ENCODE peak calls at places on chromosome 3, in eight cellular contexts. One of them, this sample, is unnamed.
A peak's percentile ranks its signal among the peaks of the same experiment; 100 is the strongest.

GRCh38 chr3:173725507-173725906 is 328.0 kb downstream of the NLGN1 start:
- DNase-seq in right lobe of liver: no peak
- DNase-seq in SK-N-SH: no peak
- DNase-seq in transverse colon: no peak
- DNase-seq in PC-3: peak; percentile 17
- DNase-seq in HCT116: no peak
- DNase-seq in right cardiac atrium: no peak
- DNase-seq in OCI-LY7: no peak
- DNase-seq in this sample: no peak

GRCh38 chr3:18501679-18502343 is 76.7 kb upstream of the SATB1 start:
- DNase-seq in right lobe of liver: no peak
- DNase-seq in SK-N-SH: no peak
- DNase-seq in transverse colon: no peak
- DNase-seq in PC-3: peak; percentile 71
- DNase-seq in HCT116: no peak
- DNase-seq in right cardiac atrium: no peak
- DNase-seq in OCI-LY7: no peak
- DNase-seq in this sample: no peak

GRCh38 chr3:26590919-26591318 is 31.7 kb upstream of the LRRC3B start:
- DNase-seq in right lobe of liver: no peak
- DNase-seq in SK-N-SH: no peak
- DNase-seq in transverse colon: no peak
- DNase-seq in PC-3: no peak
- DNase-seq in HCT116: no peak
- DNase-seq in right cardiac atrium: no peak
- DNase-seq in OCI-LY7: no peak
- DNase-seq in this sample: no peak

GRCh38 chr3:46943237-46944187 is 33.0 kb downstream of the CCDC12 start:
- DNase-seq in right lobe of liver: no peak
- DNase-seq in SK-N-SH: no peak
- DNase-seq in transverse colon: peak; percentile 69
- DNase-seq in PC-3: peak; percentile 83
- DNase-seq in HCT116: peak; percentile 68
- DNase-seq in right cardiac atrium: no peak
- DNase-seq in OCI-LY7: no peak
- DNase-seq in this sample: peak; percentile 74

GRCh38 chr3:46711305-46711704 is 6.4 kb downstream of the PRSS50 start:
- DNase-seq in right lobe of liver: no peak
- DNase-seq in SK-N-SH: no peak
- DNase-seq in transverse colon: no peak
- DNase-seq in PC-3: no peak
- DNase-seq in HCT116: no peak
- DNase-seq in right cardiac atrium: no peak
- DNase-seq in OCI-LY7: no peak
- DNase-seq in this sample: no peak

GRCh38 chr3:113231827-113232253 is 20.5 kb downstream of the BOC start:
- DNase-seq in right lobe of liver: no peak
- DNase-seq in SK-N-SH: no peak
- DNase-seq in transverse colon: no peak
- DNase-seq in PC-3: peak; percentile 95
- DNase-seq in HCT116: peak; percentile 50
- DNase-seq in right cardiac atrium: no peak
- DNase-seq in OCI-LY7: no peak
- DNase-seq in this sample: no peak

GRCh38 chr3:51390600-51391074 is 448 bp upstream of the RBM15B start:
- DNase-seq in right lobe of liver: no peak
- DNase-seq in SK-N-SH: no peak
- DNase-seq in transverse colon: no peak
- DNase-seq in PC-3: no peak
- DNase-seq in HCT116: no peak
- DNase-seq in right cardiac atrium: no peak
- DNase-seq in OCI-LY7: no peak
- DNase-seq in this sample: peak; percentile 35

GRCh38 chr3:35067750-35068149 is 571.6 kb upstream of the ARPP21 start:
- DNase-seq in right lobe of liver: no peak
- DNase-seq in SK-N-SH: no peak
- DNase-seq in transverse colon: no peak
- DNase-seq in PC-3: no peak
- DNase-seq in HCT116: no peak
- DNase-seq in right cardiac atrium: no peak
- DNase-seq in OCI-LY7: peak; percentile 4
- DNase-seq in this sample: no peak

GRCh38 chr3:55200916-55201315 is 273.1 kb upstream of the LRTM1 start:
- DNase-seq in right lobe of liver: no peak
- DNase-seq in SK-N-SH: no peak
- DNase-seq in transverse colon: no peak
- DNase-seq in PC-3: no peak
- DNase-seq in HCT116: no peak
- DNase-seq in right cardiac atrium: no peak
- DNase-seq in OCI-LY7: peak; percentile 20
- DNase-seq in this sample: no peak

GRCh38 chr3:40843851-40844548 is 319.2 kb downstream of the ZNF621 start:
- DNase-seq in right lobe of liver: no peak
- DNase-seq in SK-N-SH: peak; percentile 5
- DNase-seq in transverse colon: no peak
- DNase-seq in PC-3: peak; percentile 67
- DNase-seq in HCT116: no peak
- DNase-seq in right cardiac atrium: no peak
- DNase-seq in OCI-LY7: no peak
- DNase-seq in this sample: no peak

GRCh38 chr3:19471147-19471546 is 322.8 kb downstream of the KCNH8 start:
- DNase-seq in right lobe of liver: no peak
- DNase-seq in SK-N-SH: no peak
- DNase-seq in transverse colon: no peak
- DNase-seq in PC-3: no peak
- DNase-seq in HCT116: no peak
- DNase-seq in right cardiac atrium: no peak
- DNase-seq in OCI-LY7: no peak
- DNase-seq in this sample: no peak

GRCh38 chr3:36993326-36994283 is at the start of gene MLH1:
- DNase-seq in right lobe of liver: peak; percentile 95
- DNase-seq in SK-N-SH: peak; percentile 84
- DNase-seq in transverse colon: peak; percentile 100
- DNase-seq in PC-3: peak; percentile 100
- DNase-seq in HCT116: peak; percentile 100
- DNase-seq in right cardiac atrium: peak; percentile 96
- DNase-seq in OCI-LY7: peak; percentile 100
- DNase-seq in this sample: peak; percentile 92

GRCh38 chr3:159672728-159673471 is 315.7 kb upstream of the IL12A start:
- DNase-seq in right lobe of liver: no peak
- DNase-seq in SK-N-SH: no peak
- DNase-seq in transverse colon: no peak
- DNase-seq in PC-3: peak; percentile 30
- DNase-seq in HCT116: no peak
- DNase-seq in right cardiac atrium: no peak
- DNase-seq in OCI-LY7: no peak
- DNase-seq in this sample: no peak

GRCh38 chr3:187975571-187976360 is 178.2 kb upstream of the LPP start:
- DNase-seq in right lobe of liver: no peak
- DNase-seq in SK-N-SH: no peak
- DNase-seq in transverse colon: no peak
- DNase-seq in PC-3: no peak
- DNase-seq in HCT116: peak; percentile 4
- DNase-seq in right cardiac atrium: no peak
- DNase-seq in OCI-LY7: peak; percentile 73
- DNase-seq in this sample: no peak

GRCh38 chr3:48406443-48407431 is 23.1 kb downstream of the PLXNB1 start:
- DNase-seq in right lobe of liver: peak; percentile 5
- DNase-seq in SK-N-SH: peak; percentile 9
- DNase-seq in transverse colon: no peak
- DNase-seq in PC-3: no peak
- DNase-seq in HCT116: no peak
- DNase-seq in right cardiac atrium: no peak
- DNase-seq in OCI-LY7: no peak
- DNase-seq in this sample: no peak

GRCh38 chr3:187063286-187064081 is 75.8 kb downstream of the RPL39L start:
- DNase-seq in right lobe of liver: no peak
- DNase-seq in SK-N-SH: no peak
- DNase-seq in transverse colon: no peak
- DNase-seq in PC-3: peak; percentile 92
- DNase-seq in HCT116: no peak
- DNase-seq in right cardiac atrium: no peak
- DNase-seq in OCI-LY7: peak; percentile 56
- DNase-seq in this sample: peak; percentile 70

GRCh38 chr3:50227390-50228183 is 8.4 kb upstream of the GNAI2 start:
- DNase-seq in right lobe of liver: peak; percentile 95
- DNase-seq in SK-N-SH: peak; percentile 96
- DNase-seq in transverse colon: peak; percentile 94
- DNase-seq in PC-3: peak; percentile 98
- DNase-seq in HCT116: peak; percentile 95
- DNase-seq in right cardiac atrium: peak; percentile 92
- DNase-seq in OCI-LY7: peak; percentile 96
- DNase-seq in this sample: peak; percentile 96

DNA sequence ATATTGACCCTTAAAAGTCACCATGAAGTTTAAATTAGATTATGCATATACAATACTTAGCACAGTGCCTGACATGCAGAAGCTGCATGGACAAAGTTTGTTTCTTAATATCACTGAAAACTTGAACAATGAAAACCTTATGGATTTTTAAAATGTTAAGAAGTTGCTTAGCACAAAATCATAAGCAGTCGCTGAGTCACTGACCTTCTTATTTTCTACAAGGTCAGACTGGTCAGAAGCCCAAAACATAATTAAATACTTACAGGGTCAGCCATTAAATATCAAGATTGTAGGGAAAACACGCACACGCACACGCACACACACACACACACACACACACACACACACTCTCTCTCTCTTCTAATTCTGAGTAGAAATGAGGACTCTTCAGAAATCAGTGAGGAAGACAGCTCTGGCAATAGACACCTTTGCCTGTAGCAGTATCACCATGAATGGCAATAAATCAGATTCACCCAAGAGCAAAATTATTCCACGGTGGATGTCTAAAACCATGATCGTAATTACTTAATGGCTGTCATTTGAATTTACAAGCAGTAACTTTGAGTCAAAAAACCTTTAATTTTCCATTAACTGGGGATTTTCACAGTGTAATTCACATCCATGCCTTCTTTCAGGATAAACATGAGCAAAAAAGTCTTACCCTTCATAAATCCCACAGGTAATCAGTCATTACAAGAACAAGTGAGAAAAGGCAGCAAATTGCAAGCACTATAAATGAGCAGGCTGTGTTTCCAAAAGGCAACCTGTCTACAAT is 147.5 kb downstream of the OSBPL10 start:
- DNase-seq in right lobe of liver: no peak
- DNase-seq in SK-N-SH: no peak
- DNase-seq in transverse colon: no peak
- DNase-seq in PC-3: no peak
- DNase-seq in HCT116: no peak
- DNase-seq in right cardiac atrium: no peak
- DNase-seq in OCI-LY7: no peak
- DNase-seq in this sample: no peak
- H3K4me1 ChIP-seq in right lobe of liver: no peaks in the 10 kb centered on the region
- H3K4me1 ChIP-seq in SK-N-SH: peaks cover 3% of the 10 kb centered on the region
- H3K4me1 ChIP-seq in transverse colon: peaks cover 5% of the 10 kb centered on the region
- H3K4me1 ChIP-seq in PC-3: peaks cover 9% of the 10 kb centered on the region
- H3K4me1 ChIP-seq in HCT116: no peaks in the 10 kb centered on the region
- H3K4me1 ChIP-seq in right cardiac atrium: peaks cover 2% of the 10 kb centered on the region
- H3K4me1 ChIP-seq in OCI-LY7: no peaks in the 10 kb centered on the region
- H3K4me1 ChIP-seq in this sample: no peaks in the 10 kb centered on the region

GRCh38 chr3:67459131-67459530 is 195.3 kb downstream of the SUCLG2 start:
- DNase-seq in right lobe of liver: no peak
- DNase-seq in SK-N-SH: no peak
- DNase-seq in transverse colon: no peak
- DNase-seq in PC-3: no peak
- DNase-seq in HCT116: no peak
- DNase-seq in right cardiac atrium: no peak
- DNase-seq in OCI-LY7: no peak
- DNase-seq in this sample: no peak
- H3K9me3 ChIP-seq in right lobe of liver: no peaks in the 10 kb centered on the region
- H3K9me3 ChIP-seq in SK-N-SH: no peaks in the 10 kb centered on the region
- H3K9me3 ChIP-seq in transverse colon: no peaks in the 10 kb centered on the region
- H3K9me3 ChIP-seq in PC-3: no peaks in the 10 kb centered on the region
- H3K9me3 ChIP-seq in HCT116: no peaks in the 10 kb centered on the region
- H3K9me3 ChIP-seq in right cardiac atrium: no peaks in the 10 kb centered on the region
- H3K9me3 ChIP-seq in OCI-LY7: no peaks in the 10 kb centered on the region
- H3K9me3 ChIP-seq in this sample: no peaks in the 10 kb centered on the region

GRCh38 chr3:56788506-56788905 is 13.2 kb downstream of the ARHGEF3 start:
- DNase-seq in right lobe of liver: no peak
- DNase-seq in SK-N-SH: no peak
- DNase-seq in transverse colon: no peak
- DNase-seq in PC-3: no peak
- DNase-seq in HCT116: no peak
- DNase-seq in right cardiac atrium: no peak
- DNase-seq in OCI-LY7: no peak
- DNase-seq in this sample: no peak
- H3K4me1 ChIP-seq in right lobe of liver: no peaks in the 10 kb centered on the region
- H3K4me1 ChIP-seq in SK-N-SH: peaks cover 27% of the 10 kb centered on the region
- H3K4me1 ChIP-seq in transverse colon: peaks cover 10% of the 10 kb centered on the region
- H3K4me1 ChIP-seq in PC-3: peaks cover 12% of the 10 kb centered on the region
- H3K4me1 ChIP-seq in HCT116: peaks cover 11% of the 10 kb centered on the region
- H3K4me1 ChIP-seq in right cardiac atrium: peaks cover 31% of the 10 kb centered on the region
- H3K4me1 ChIP-seq in OCI-LY7: peaks cover 48% of the 10 kb centered on the region
- H3K4me1 ChIP-seq in this sample: peaks cover 60% of the 10 kb centered on the region

GRCh38 chr3:115671761-115672455 is 48.6 kb downstream of the GAP43 start:
- DNase-seq in right lobe of liver: no peak
- DNase-seq in SK-N-SH: no peak
- DNase-seq in transverse colon: no peak
- DNase-seq in PC-3: no peak
- DNase-seq in HCT116: no peak
- DNase-seq in right cardiac atrium: no peak
- DNase-seq in OCI-LY7: no peak
- DNase-seq in this sample: no peak

GRCh38 chr3:115667175-115668065 is 44.1 kb downstream of the GAP43 start:
- DNase-seq in right lobe of liver: no peak
- DNase-seq in SK-N-SH: no peak
- DNase-seq in transverse colon: no peak
- DNase-seq in PC-3: no peak
- DNase-seq in HCT116: no peak
- DNase-seq in right cardiac atrium: no peak
- DNase-seq in OCI-LY7: no peak
- DNase-seq in this sample: no peak

GRCh38 chr3:115673860-115674259 is 50.5 kb downstream of the GAP43 start:
- DNase-seq in right lobe of liver: no peak
- DNase-seq in SK-N-SH: no peak
- DNase-seq in transverse colon: no peak
- DNase-seq in PC-3: no peak
- DNase-seq in HCT116: no peak
- DNase-seq in right cardiac atrium: no peak
- DNase-seq in OCI-LY7: no peak
- DNase-seq in this sample: no peak

GRCh38 chr3:115666081-115666480 is 42.8 kb downstream of the GAP43 start:
- DNase-seq in right lobe of liver: no peak
- DNase-seq in SK-N-SH: no peak
- DNase-seq in transverse colon: no peak
- DNase-seq in PC-3: no peak
- DNase-seq in HCT116: no peak
- DNase-seq in right cardiac atrium: no peak
- DNase-seq in OCI-LY7: no peak
- DNase-seq in this sample: no peak

DNA sequence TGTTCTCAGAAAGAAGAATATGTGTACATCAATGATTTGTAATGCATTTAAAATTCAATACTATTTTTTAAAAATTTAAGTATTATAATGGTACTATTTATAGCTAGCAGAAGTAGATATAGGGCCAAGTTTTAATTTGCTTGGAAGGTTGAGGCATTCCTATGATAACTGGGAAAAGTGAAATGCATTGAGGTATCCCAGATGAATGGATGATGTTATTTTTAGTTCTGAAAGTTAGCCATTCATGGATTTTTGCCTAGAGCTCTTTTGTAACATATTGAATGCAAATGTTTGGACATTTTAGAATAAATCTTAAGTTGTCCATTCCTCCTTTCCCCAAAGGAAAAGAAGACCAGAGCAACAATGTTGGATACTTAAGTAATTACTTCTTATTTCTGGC is 47.6 kb downstream of the GAP43 start:
- DNase-seq in right lobe of liver: no peak
- DNase-seq in SK-N-SH: no peak
- DNase-seq in transverse colon: no peak
- DNase-seq in PC-3: no peak
- DNase-seq in HCT116: no peak
- DNase-seq in right cardiac atrium: no peak
- DNase-seq in OCI-LY7: no peak
- DNase-seq in this sample: no peak
- H3K9me3 ChIP-seq in right lobe of liver: no peaks in the 10 kb centered on the region
- H3K9me3 ChIP-seq in SK-N-SH: no peaks in the 10 kb centered on the region
- H3K9me3 ChIP-seq in transverse colon: no peaks in the 10 kb centered on the region
- H3K9me3 ChIP-seq in PC-3: no peaks in the 10 kb centered on the region
- H3K9me3 ChIP-seq in HCT116: no peaks in the 10 kb centered on the region
- H3K9me3 ChIP-seq in right cardiac atrium: no peaks in the 10 kb centered on the region
- H3K9me3 ChIP-seq in OCI-LY7: no peaks in the 10 kb centered on the region
- H3K9me3 ChIP-seq in this sample: no peaks in the 10 kb centered on the region

This sample was measured in lung.